ENCODE peak calls at places on chromosomes 3 and 15, in four cellular contexts. I, Q, D and L are unnamed samples.

GRCh38 chr15:23690450-23690852 is 3.3 kb upstream of the NDN start:
- DNase-seq in I (no peak), Q (no peak), D (peak), L (peak)

GRCh38 chr3:4835616-4836043 is 143.6 kb upstream of the BHLHE40 start:
- DNase-seq in Q (no peak), I (no peak), D (no peak), L (no peak)

GRCh38 chr15:66748320-66748779 is 46.3 kb downstream of the SMAD6 start:
- DNase-seq in Q (peak), D (no peak), I (no peak), L (peak)

GRCh38 chr3:70789878-70790277 is 477.4 kb upstream of the MDFIC2 start:
- DNase-seq in Q (no peak), I (no peak), D (no peak), L (no peak)

GRCh38 chr15:45630958-45631691 is 3.7 kb upstream of the SQOR start:
- DNase-seq in Q (peak), I (no peak), D (no peak), L (peak)

GRCh38 chr3:56988874-56989433 is 71.5 kb upstream of the SPATA12 start:
- DNase-seq in Q (peak), I (peak), D (peak), L (peak)

GRCh38 chr15:66278671-66279070 is 14.7 kb upstream of the DIS3L start:
- DNase-seq in I (no peak), D (no peak), Q (no peak), L (no peak)

GRCh38 chr3:59866076-59866475 is 816.3 kb upstream of the CFAP20DC start:
- DNase-seq in D (no peak), Q (no peak), I (no peak), L (no peak)

GRCh38 chr3:177905173-177905894 is 630.9 kb upstream of the KCNMB2 start:
- DNase-seq in I (no peak), D (no peak), Q (peak), L (peak)

GRCh38 chr3:5317572-5317971 is 130.1 kb downstream of the EDEM1 start:
- DNase-seq in I (no peak), D (no peak), Q (no peak), L (peak)

GRCh38 chr3:64138046-64138445 is 87.2 kb downstream of the PRICKLE2 start:
- DNase-seq in D (no peak), I (no peak), Q (peak), L (peak)

GRCh38 chr3:31448882-31449243 is 83.9 kb upstream of the STT3B start:
- DNase-seq in Q (no peak), D (no peak), I (no peak), L (no peak)

GRCh38 chr3:135106445-135106844 is 311.4 kb downstream of the EPHB1 start:
- DNase-seq in Q (no peak), I (no peak), D (no peak), L (peak)

GRCh38 chr3:97658670-97659285 is 105.8 kb upstream of the ARL6 start:
- DNase-seq in I (no peak), Q (peak), D (no peak), L (peak)

GRCh38 chr3:29415824-29416223 is 135.0 kb downstream of the RBMS3 start:
- DNase-seq in I (no peak), D (no peak), Q (peak), L (peak)

GRCh38 chr3:106589306-106589942 is 720.6 kb upstream of the CBLB start:
- DNase-seq in D (no peak), Q (no peak), I (no peak), L (peak)

GRCh38 chr3:127053026-127053425 is 70.1 kb downstream of the PLXNA1 start:
- DNase-seq in D (no peak), I (no peak), Q (no peak), L (no peak)

GRCh38 chr15:83999396-84000120 is 236.0 kb upstream of the GOLGA6L4 start:
- DNase-seq in I (no peak), Q (peak), D (no peak), L (peak)

GRCh38 chr3:53773586-53774368 is 72.4 kb downstream of the CHDH start:
- DNase-seq in D (no peak), I (no peak), Q (peak), L (peak)

GRCh38 chr3:128591728-128592426 is 58.7 kb downstream of the RPN1 start:
- DNase-seq in Q (no peak), D (no peak), I (peak), L (no peak)

GRCh38 chr15:48358681-48359152 is 27.5 kb downstream of the DUT start:
- DNase-seq in D (no peak), Q (peak), I (no peak), L (peak)

GRCh38 chr15:39454189-39454986 is 126.5 kb upstream of the THBS1 start:
- DNase-seq in D (no peak), I (no peak), Q (no peak), L (peak)

GRCh38 chr3:151835751-151836550 is 22.0 kb downstream of the AADAC start:
- DNase-seq in Q (peak), D (no peak), I (no peak), L (peak)

GRCh38 chr3:169466990-169467389 is 196.5 kb downstream of the MECOM start:
- DNase-seq in I (no peak), D (no peak), Q (no peak), L (no peak)

GRCh38 chr3:40873456-40873855 is 325.8 kb upstream of the CTNNB1 start:
- DNase-seq in I (no peak), Q (no peak), D (no peak), L (no peak)

GRCh38 chr3:49471856-49472495 is 1.9 kb downstream of the DAG1 start:
- DNase-seq in Q (no peak), D (no peak), I (no peak), L (no peak)

GRCh38 chr3:181230258-181230657 is 240.7 kb upstream of the DNAJC19 start:
- DNase-seq in I (no peak), D (no peak), Q (no peak), L (no peak)

GRCh38 chr15:31338879-31339557 is 12.4 kb downstream of the KLF13 start:
- DNase-seq in Q (no peak), D (peak), I (no peak), L (peak)